ENCODE peak calls at places on chromosomes 13 and 19, in four cellular contexts. L is stimulated activated CD8-positive, alpha-beta memory T cell treated with anti-CD3 and anti-CD28 coated beads, Interleukin-7, amount 100 ng/mL, for 1 hour; F is effector memory CD4-positive, alpha-beta T cell; D is EL. I is an unnamed sample.
A peak's percentile ranks its signal among the peaks of the same experiment; 100 is the strongest.

GRCh38 chr13:50687545-50687944 is 155.9 kb downstream of the DLEU7 start:
- DNase-seq in L (no peak), F (no peak), D (no peak), I (no peak)

GRCh38 chr13:62278271-62278670 is 862.6 kb upstream of the PCDH20 start:
- DNase-seq in L (no peak), F (no peak), D (no peak), I (no peak)

GRCh38 chr19:10995926-10996600 is 35.2 kb downstream of the SMARCA4 start:
- DNase-seq in L (no peak), F (no peak), D (no peak), I (no peak)

GRCh38 chr19:33916792-33917191 is 120.1 kb downstream of the KCTD15 start:
- DNase-seq in L (no peak), F (no peak), D (no peak), I (no peak)

GRCh38 chr13:79936368-79937136 is 404.4 kb downstream of the SPRY2 start:
- DNase-seq in L (no peak), F (no peak), D (peak; percentile 99), I (no peak)

GRCh38 chr19:41449079-41449864 is 6.3 kb downstream of the ERICH4 start:
- DNase-seq in L (peak; percentile 45), F (peak; percentile 47), D (peak; percentile 75), I (peak; percentile 71)

GRCh38 chr13:73657821-73658540 is 476.2 kb downstream of the KLF12 start:
- DNase-seq in L (no peak), F (no peak), D (peak; percentile 14), I (no peak)

GRCh38 chr19:31135841-31136240 is 213.4 kb downstream of the TSHZ3 start:
- DNase-seq in L (no peak), F (no peak), D (peak; percentile 76), I (no peak)

GRCh38 chr19:991174-991931 is 7.2 kb downstream of the WDR18 start:
- DNase-seq in L (no peak), F (peak; percentile 80), D (peak; percentile 35), I (no peak)

GRCh38 chr13:27404680-27405079 is 19.7 kb upstream of the GTF3A start:
- DNase-seq in L (no peak), F (no peak), D (no peak), I (no peak)

GRCh38 chr13:42047561-42048322 is 706 bp upstream of the DGKH start:
- DNase-seq in L (no peak), F (no peak), D (peak; percentile 78), I (no peak)

GRCh38 chr19:5345895-5346386 is 5.3 kb upstream of the PTPRS start:
- DNase-seq in L (no peak), F (no peak), D (peak; percentile 67), I (no peak)

GRCh38 chr13:67063036-67063435 is 167.1 kb downstream of the PCDH9 start:
- DNase-seq in L (no peak), F (no peak), D (no peak), I (no peak)

GRCh38 chr19:46741447-46741846 is 4.4 kb upstream of the FKRP start:
- DNase-seq in L (no peak), F (no peak), D (no peak), I (no peak)

GRCh38 chr13:73284475-73284874 is 225.7 kb downstream of the KLF5 start:
- DNase-seq in L (no peak), F (no peak), D (no peak), I (no peak)

GRCh38 chr13:26688286-26688685 is 72.3 kb downstream of the GPR12 start:
- DNase-seq in L (no peak), F (no peak), D (no peak), I (no peak)

GRCh38 chr13:106143930-106144709 is 391.3 kb downstream of the EFNB2 start:
- DNase-seq in L (no peak), F (no peak), D (no peak), I (no peak)

GRCh38 chr13:80618777-80619176 is 277.9 kb upstream of the SPRY2 start:
- DNase-seq in L (no peak), F (no peak), D (no peak), I (no peak)

GRCh38 chr13:27182844-27183497 is 11.4 kb upstream of the USP12 start:
- DNase-seq in L (no peak), F (no peak), D (peak; percentile 96), I (no peak)

GRCh38 chr19:34430738-34431625 is 2.8 kb downstream of the UBA2 start:
- DNase-seq in L (no peak), F (no peak), D (peak; percentile 61), I (no peak)

GRCh38 chr13:41463823-41464602 is 6.7 kb downstream of the RGCC start:
- DNase-seq in L (no peak), F (no peak), D (no peak), I (no peak)

GRCh38 chr19:30666301-30666803 is 294.2 kb downstream of the ZNF536 start:
- DNase-seq in L (no peak), F (no peak), D (peak; percentile 22), I (peak; percentile 23)

I was measured in natural killer cell.